ENCODE peak calls at places on chromosomes 16 and 17, in five cellular contexts. E is cardiac muscle cell, A is HCT116, W is right atrium auricular region, Z is MM.1S. B is an unnamed sample.
A peak's percentile ranks its signal among the peaks of the same experiment; 100 is the strongest.

GRCh38 chr17:34565715-34566114 is 13.7 kb upstream of the TMEM132E start:
- DNase-seq in E (no peak), A (no peak), W (no peak), Z (no peak), B (no peak)

GRCh38 chr17:68497885-68498319 is 14.3 kb upstream of the PRKAR1A start:
- DNase-seq in E (no peak), A (no peak), W (no peak), Z (peak; percentile 83), B (no peak)

GRCh38 chr17:21371511-21372081 is 4.6 kb upstream of the KCNJ12 start:
- DNase-seq in E (no peak), A (no peak), W (no peak), Z (no peak), B (no peak)

GRCh38 chr16:7688811-7689210 is 356.2 kb downstream of the RBFOX1 start:
- DNase-seq in E (no peak), A (no peak), W (no peak), Z (no peak), B (no peak)

GRCh38 chr16:56547949-56548567 is 16.8 kb upstream of the MT4 start:
- DNase-seq in E (no peak), A (no peak), W (no peak), Z (no peak), B (no peak)

GRCh38 chr17:83203073-83203471 is 123.7 kb downstream of the METRNL start:
- DNase-seq in E (no peak), A (no peak), W (peak; percentile 89), Z (no peak), B (peak; percentile 3)

GRCh38 chr17:8826808-8827435 is 27.8 kb upstream of the MFSD6L start:
- DNase-seq in E (no peak), A (no peak), W (peak; percentile 11), Z (no peak), B (no peak)

GRCh38 chr16:15996432-15997109 is 47.2 kb downstream of the ABCC1 start:
- DNase-seq in E (no peak), A (peak; percentile 65), W (peak; percentile 82), Z (no peak), B (no peak)

GRCh38 chr17:73621685-73622084 is 22.6 kb downstream of the SDK2 start:
- DNase-seq in E (no peak), A (no peak), W (no peak), Z (no peak), B (no peak)

GRCh38 chr16:85253127-85253941 is 141.1 kb upstream of the CIBAR2 start:
- DNase-seq in E (peak; percentile 65), A (no peak), W (no peak), Z (peak; percentile 18), B (peak; percentile 77)

GRCh38 chr17:68302066-68302564 is 10.8 kb downstream of the ARSG start:
- DNase-seq in E (no peak), A (no peak), W (no peak), Z (no peak), B (no peak)

GRCh38 chr16:23410176-23410575 is 42.8 kb downstream of the COG7 start:
- DNase-seq in E (no peak), A (no peak), W (no peak), Z (no peak), B (no peak)

GRCh38 chr17:1034652-1035210 is 37.8 kb downstream of the TIMM22 start:
- DNase-seq in E (no peak), A (no peak), W (no peak), Z (no peak), B (no peak)

GRCh38 chr16:80666378-80667257 is 125.8 kb downstream of the DYNLRB2 start:
- DNase-seq in E (no peak), A (no peak), W (no peak), Z (no peak), B (no peak)

GRCh38 chr16:19223235-19223847 is 55.3 kb downstream of the SYT17 start:
- DNase-seq in E (peak; percentile 14), A (peak; percentile 42), W (no peak), Z (peak; percentile 30), B (no peak)

GRCh38 chr16:49586466-49586865 is 212.9 kb downstream of the C16orf78 start:
- DNase-seq in E (no peak), A (no peak), W (no peak), Z (no peak), B (no peak)

GRCh38 chr16:46972971-46973456 is 460 bp downstream of the DNAJA2 start:
- DNase-seq in E (peak; percentile 40), A (no peak), W (peak; percentile 59), Z (peak; percentile 13), B (no peak)

GRCh38 chr16:89523680-89524344 is 15.6 kb downstream of the SPG7 start:
- DNase-seq in E (no peak), A (no peak), W (no peak), Z (no peak), B (no peak)

DNA sequence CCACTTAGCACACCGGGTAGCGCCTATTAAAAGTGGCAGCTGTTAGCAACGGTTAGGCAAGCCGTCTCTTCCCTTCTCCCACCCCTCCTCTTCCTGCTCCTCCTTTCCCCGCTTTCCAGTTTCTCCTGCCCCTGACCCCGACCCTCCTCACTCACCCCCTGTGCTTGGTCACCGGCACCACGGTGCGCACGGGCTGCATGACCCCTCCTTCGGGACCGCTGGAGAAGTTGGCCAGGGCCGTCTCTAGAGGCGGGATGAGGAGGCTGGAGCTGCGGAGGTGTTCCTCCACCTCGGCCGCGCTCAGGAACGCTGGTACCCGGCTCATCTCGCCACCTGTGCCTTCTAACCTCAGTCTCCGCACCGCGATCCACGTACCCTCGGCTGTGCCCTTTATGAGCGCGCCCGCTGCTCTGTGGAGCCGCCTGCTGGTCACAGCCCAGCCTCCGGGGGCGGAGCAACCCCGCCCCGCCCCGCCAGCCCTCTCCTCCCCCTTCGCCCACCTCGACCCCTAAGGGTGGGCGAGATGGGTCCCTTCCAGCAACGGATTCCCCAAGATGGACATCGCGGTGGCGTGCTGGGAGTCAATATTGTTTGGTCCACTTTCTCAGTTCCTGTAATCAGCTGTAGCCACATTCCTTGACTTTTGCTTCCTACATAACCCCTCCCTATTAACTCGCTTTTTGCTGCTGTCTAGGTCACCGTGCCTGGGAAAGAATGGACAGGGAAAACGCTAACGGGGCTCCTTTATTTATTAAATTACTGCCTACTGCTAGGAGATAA is at the start of gene CRYM:
- DNase-seq in E (peak; percentile 72), A (no peak), W (no peak), Z (peak; percentile 70), B (peak; percentile 30)
- TF ChIP-seq CTCF in E (peak; percentile 78), A (peak; percentile 88), W (peak; percentile 92), Z (peak; percentile 85), B (peak; percentile 65)

GRCh38 chr17:59007995-59008394 is 98.7 kb downstream of the TRIM37 start:
- DNase-seq in E (no peak), A (no peak), W (no peak), Z (no peak), B (no peak)
- H3K27ac ChIP-seq in E (peak overlapping the region; percentile 95), A (no peak overlapping the region), W (no peak overlapping the region), Z (no peak overlapping the region), B (peak overlapping the region; percentile 53)

DNA sequence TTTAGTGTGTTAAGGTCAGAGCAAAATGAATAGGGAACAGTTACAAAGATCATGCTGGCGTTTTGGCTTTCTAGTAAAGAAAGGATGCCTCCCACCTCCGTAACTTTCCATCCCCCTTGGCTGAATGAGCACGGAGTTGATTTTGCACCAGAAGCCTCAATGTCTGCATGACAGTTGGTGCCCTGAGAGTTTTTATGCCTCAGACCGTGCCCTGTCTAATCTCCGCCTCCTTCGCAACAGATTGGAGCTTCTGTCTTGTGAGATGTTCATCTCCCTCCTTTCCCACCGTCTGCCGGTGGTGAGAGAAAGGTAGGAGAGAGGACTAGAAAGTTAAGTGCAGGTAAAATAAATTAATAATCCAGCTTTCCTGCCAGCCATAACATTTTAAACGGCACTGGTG is 1.9 kb downstream of the HS3ST4 start:
- DNase-seq in E (no peak), A (no peak), W (no peak), Z (no peak), B (no peak)
- H3K4me3 ChIP-seq in E (no peak overlapping the region), A (no peak overlapping the region), W (no peak overlapping the region), Z (no peak overlapping the region), B (peak overlapping the region; percentile 67)

DNA sequence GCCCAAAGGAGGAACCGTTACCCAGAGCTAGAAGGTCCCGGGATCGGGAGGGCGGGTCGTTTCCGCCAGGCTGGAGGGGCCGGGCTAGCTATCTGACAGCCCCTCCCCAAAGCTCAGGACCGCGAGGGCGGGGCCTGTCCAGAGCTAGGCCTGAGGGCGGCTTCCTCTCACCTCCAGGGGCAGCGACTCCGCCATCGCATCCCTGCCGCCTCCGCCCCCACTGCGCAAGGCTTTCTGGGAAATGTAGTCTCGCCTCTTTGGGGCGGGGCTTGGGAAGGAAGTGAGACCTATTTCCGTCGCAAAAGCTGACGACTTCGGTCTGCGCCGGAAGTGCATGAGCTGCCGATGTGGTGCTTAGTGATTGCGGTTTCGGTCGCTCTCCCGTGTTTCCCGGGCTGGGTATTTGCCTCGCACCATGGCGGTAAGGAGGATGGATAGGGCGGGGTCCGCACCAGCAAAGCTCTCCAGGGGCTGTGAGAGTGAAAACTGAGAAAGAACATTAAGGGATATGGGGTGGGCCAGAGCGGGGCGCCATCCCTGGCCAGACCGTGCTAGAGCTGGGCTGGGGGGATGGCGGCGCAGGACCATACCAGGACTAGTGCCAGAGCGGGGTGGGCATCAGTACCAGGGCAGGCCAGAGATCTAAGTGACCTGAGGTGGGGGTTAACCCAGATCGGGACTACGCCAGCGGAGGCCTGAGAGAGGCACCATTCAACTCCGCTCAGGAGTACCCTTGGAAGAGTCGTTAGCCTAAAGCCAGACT is at the start of gene TMEM208:
- DNase-seq in E (peak; percentile 99), A (peak; percentile 95), W (peak; percentile 98), Z (peak; percentile 99), B (peak; percentile 94)
- TF ChIP-seq CTCF in E (peak; percentile 11), A (peak; percentile 5), W (peak; percentile 22), Z (peak; percentile 21), B (peak; percentile 43)

DNA sequence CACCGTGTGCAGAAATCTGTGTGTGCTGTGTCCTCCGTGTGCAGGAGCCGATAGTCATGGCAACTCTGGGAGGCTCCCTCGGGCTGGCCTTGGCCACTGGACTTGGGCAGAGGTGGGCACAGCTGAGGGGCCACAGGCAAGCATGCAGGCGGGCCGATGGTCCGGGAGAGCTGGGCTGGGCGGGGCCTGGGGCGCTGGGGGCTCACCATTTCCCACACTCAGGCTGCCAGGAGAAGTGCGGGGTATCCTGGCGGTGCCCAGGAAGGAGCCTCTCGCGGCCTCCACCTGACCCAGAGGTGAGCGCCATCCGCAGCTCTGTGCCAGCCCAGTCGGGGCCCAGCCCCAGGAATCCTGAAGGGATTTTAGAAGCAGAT is 28.4 kb downstream of the BAHCC1 start:
- DNase-seq in E (no peak), A (no peak), W (no peak), Z (no peak), B (no peak)
- H3K27ac ChIP-seq in E (peak overlapping the region; percentile 24), A (peak overlapping the region; percentile 84), W (peak overlapping the region; percentile 88), Z (no peak overlapping the region), B (no peak overlapping the region)